ENCODE peak calls at places on chromosomes 5 and 9, in eight cellular contexts. M, F, G, L, A, X, W and T are unnamed samples.

GRCh38 chr5:140694276-140694675 is 3.0 kb downstream of the HARS2 start:
- DNase-seq in L (no peak), W (no peak), G (no peak), X (no peak), A (no peak), M (no peak), F (no peak), T (no peak)

GRCh38 chr5:133839721-133840120 is 128.7 kb downstream of the C5orf15 start:
- DNase-seq in W (no peak), A (no peak), G (no peak), X (no peak), L (no peak), M (no peak), F (no peak), T (no peak)

GRCh38 chr9:70826562-70826961 is 294.9 kb downstream of the TRPM3 start:
- DNase-seq in A (no peak), X (no peak), W (no peak), L (no peak), F (no peak), M (no peak), G (no peak), T (no peak)

GRCh38 chr5:16666861-16667481 is 50.2 kb upstream of the RETREG1 start:
- DNase-seq in F (peak; percentile 7), W (peak; percentile 9), G (no peak), A (no peak), X (peak; percentile 17), L (peak; percentile 64), M (no peak), T (no peak)

GRCh38 chr9:70049236-70049635 is 5.6 kb downstream of the MAMDC2 start:
- DNase-seq in A (no peak), G (no peak), X (no peak), W (no peak), F (no peak), M (no peak), L (no peak), T (no peak)

GRCh38 chr9:96140401-96141180 is 161.4 kb downstream of the HSD17B3 start:
- DNase-seq in F (no peak), L (no peak), X (peak; percentile 47), G (no peak), A (no peak), M (no peak), W (no peak), T (no peak)

GRCh38 chr5:109868737-109869136 is 179.0 kb downstream of the MAN2A1 start:
- DNase-seq in F (no peak), G (no peak), A (no peak), L (no peak), X (no peak), W (no peak), M (no peak), T (no peak)

GRCh38 chr9:26308328-26308727 is 584.3 kb downstream of the CAAP1 start:
- DNase-seq in W (no peak), G (no peak), A (no peak), M (no peak), F (no peak), X (no peak), L (no peak), T (no peak)

GRCh38 chr9:36905101-36906066 is 128.7 kb downstream of the PAX5 start:
- DNase-seq in L (no peak), X (peak; percentile 67), M (no peak), W (no peak), G (no peak), A (no peak), F (peak; percentile 12), T (no peak)

GRCh38 chr5:15533124-15533893 is 33.3 kb downstream of the FBXL7 start:
- DNase-seq in A (no peak), W (no peak), M (no peak), X (no peak), L (no peak), G (no peak), F (no peak), T (no peak)

GRCh38 chr5:148384389-148384756 is 615 bp downstream of the FBXO38 start:
- DNase-seq in W (no peak), L (peak; percentile 14), G (peak; percentile 20), F (peak; percentile 59), A (no peak), X (peak; percentile 17), M (no peak), T (no peak)

GRCh38 chr5:151094861-151095260 is 14.0 kb upstream of the TNIP1 start:
- DNase-seq in X (no peak), A (no peak), G (no peak), M (no peak), L (no peak), W (no peak), F (no peak), T (no peak)

GRCh38 chr5:151095341-151096000 is 14.6 kb upstream of the TNIP1 start:
- DNase-seq in W (no peak), M (no peak), F (no peak), G (no peak), X (no peak), L (peak; percentile 36), A (no peak), T (no peak)

GRCh38 chr5:151092750-151093149 is 11.9 kb upstream of the TNIP1 start:
- DNase-seq in X (no peak), G (no peak), L (no peak), W (peak; percentile 87), A (no peak), M (no peak), F (no peak), T (no peak)

GRCh38 chr5:151093476-151093889 is 12.6 kb upstream of the TNIP1 start:
- DNase-seq in X (no peak), M (no peak), G (no peak), L (no peak), W (peak; percentile 60), A (no peak), F (no peak), T (no peak)

GRCh38 chr5:151094054-151094858 is 13.4 kb upstream of the TNIP1 start:
- DNase-seq in X (no peak), F (no peak), L (no peak), G (no peak), A (no peak), W (no peak), M (no peak), T (no peak)
- TF ChIP-seq POLR2AphosphoS5 in X (no peak), F (no peak), L (no peak), G (no peak), A (peak; percentile 92), W (peak; percentile 11), M (no peak), T (no peak)

GRCh38 chr5:146698651-146699050 is 179.9 kb downstream of the PPP2R2B start:
- DNase-seq in G (no peak), M (no peak), X (no peak), F (no peak), A (no peak), L (no peak), W (no peak), T (no peak)
- H3K27ac ChIP-seq in G (no peak overlapping the region), M (no peak overlapping the region), X (no peak overlapping the region), F (no peak overlapping the region), A (no peak overlapping the region), L (peak overlapping the region; percentile 56), W (no peak overlapping the region), T (no peak overlapping the region)

GRCh38 chr9:129888809-129889460 is 53.7 kb downstream of the USP20 start:
- DNase-seq in L (no peak), G (no peak), F (no peak), W (no peak), A (no peak), X (no peak), M (no peak), T (no peak)

GRCh38 chr9:129889461-129889935 is 54.2 kb downstream of the USP20 start:
- DNase-seq in G (no peak), M (no peak), F (no peak), X (peak; percentile 87), W (peak; percentile 80), A (no peak), L (no peak), T (no peak)

GRCh38 chr9:129888085-129888808 is 53.0 kb downstream of the USP20 start:
- DNase-seq in W (peak; percentile 99), M (no peak), G (peak; percentile 65), F (no peak), L (no peak), X (no peak), A (peak; percentile 100), T (no peak)

GRCh38 chr9:129891519-129891918 is 56.3 kb downstream of the USP20 start:
- DNase-seq in A (no peak), F (no peak), X (no peak), W (no peak), M (no peak), L (no peak), G (no peak), T (no peak)

GRCh38 chr9:129889936-129890717 is 54.9 kb downstream of the USP20 start:
- DNase-seq in F (no peak), A (peak; percentile 31), X (peak; percentile 94), M (no peak), W (peak; percentile 93), G (no peak), L (no peak), T (no peak)
- TF ChIP-seq REST in F (no peak), A (no peak), X (no peak), M (no peak), W (no peak), G (no peak), L (no peak), T (no peak)

GRCh38 chr9:135819905-135820304 is 87.4 kb downstream of the CAMSAP1 start:
- DNase-seq in X (peak; percentile 59), F (no peak), W (no peak), L (no peak), M (no peak), G (no peak), A (no peak), T (no peak)

GRCh38 chr9:135818718-135819475 is 88.4 kb downstream of the CAMSAP1 start:
- DNase-seq in M (no peak), W (no peak), L (no peak), A (no peak), G (no peak), X (no peak), F (no peak), T (no peak)

GRCh38 chr9:135820661-135821060 is 86.7 kb downstream of the CAMSAP1 start:
- DNase-seq in W (no peak), G (no peak), A (no peak), L (no peak), X (no peak), F (no peak), M (no peak), T (no peak)

GRCh38 chr9:135816179-135816970 is 91.0 kb downstream of the CAMSAP1 start:
- DNase-seq in X (no peak), A (no peak), M (no peak), F (no peak), W (no peak), L (no peak), G (no peak), T (no peak)

DNA sequence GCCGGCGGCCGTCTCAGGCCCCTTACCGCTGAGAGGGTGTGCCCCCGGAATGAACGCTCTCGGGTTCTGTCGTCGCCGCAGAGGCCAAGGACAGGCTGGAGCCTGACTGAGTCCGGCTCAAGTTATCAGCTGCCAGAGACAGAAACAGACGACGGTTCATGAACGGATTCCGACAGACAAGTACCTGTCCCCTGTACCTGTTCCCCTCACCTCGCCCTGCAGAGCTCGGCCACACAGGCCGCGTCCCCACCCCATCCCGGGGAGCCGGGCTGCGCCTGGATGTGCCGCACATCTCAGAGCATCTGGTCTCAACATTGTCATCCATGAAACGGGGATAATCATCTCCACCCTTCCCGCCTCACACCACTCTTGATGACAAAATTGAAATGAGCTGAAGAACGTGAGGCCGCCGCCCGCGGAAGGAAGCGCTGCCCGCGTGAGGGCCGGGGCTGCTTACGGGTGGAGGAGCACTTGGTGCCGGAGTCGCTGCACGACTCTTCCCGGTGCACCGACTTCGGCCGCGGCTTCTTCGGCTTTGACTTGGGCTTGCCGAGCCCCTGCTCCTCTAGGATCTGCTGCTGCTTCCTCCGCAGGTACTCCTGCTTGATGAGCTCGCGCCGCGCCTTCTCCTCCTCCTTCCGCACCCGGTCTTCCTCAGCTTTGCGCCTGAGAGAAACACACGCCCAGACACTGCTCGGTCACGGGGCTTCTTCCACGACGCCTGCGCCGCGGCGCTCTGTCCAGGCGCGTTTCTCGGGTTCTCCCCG is 89.2 kb downstream of the CAMSAP1 start:
- DNase-seq in X (no peak), L (no peak), G (no peak), W (no peak), F (no peak), M (no peak), A (no peak), T (no peak)
- TF ChIP-seq POLR2AphosphoS5 in X (no peak), L (no peak), G (no peak), W (no peak), F (no peak), M (no peak), A (no peak), T (no peak)